ENCODE peak calls at places on chromosome 9, in ten cellular contexts. One of them, this sample, is unnamed.

GRCh38 chr9:104895572-104895971 is 32.4 kb downstream of the ABCA1 start:
- DNase-seq in dorsolateral prefrontal cortex: no peak
- DNase-seq in heart right ventricle: no peak
- DNase-seq in stomach: no peak
- DNase-seq in body of pancreas: no peak
- DNase-seq in Peyer's patch: no peak
- DNase-seq in CD4-positive, alpha-beta T cell: no peak
- DNase-seq in tibial artery: no peak
- DNase-seq in activated CD8-positive, alpha-beta T cell treated with anti-CD3 and anti-CD28 coated beads for 36 hours: no peak
- DNase-seq in GM12864: no peak
- DNase-seq in this sample: no peak

GRCh38 chr9:136943291-136944093 is 1.0 kb downstream of the FBXW5 start:
- DNase-seq in dorsolateral prefrontal cortex: no peak
- DNase-seq in heart right ventricle: no peak
- DNase-seq in stomach: peak
- DNase-seq in body of pancreas: peak
- DNase-seq in Peyer's patch: peak
- DNase-seq in CD4-positive, alpha-beta T cell: no peak
- DNase-seq in tibial artery: peak
- DNase-seq in activated CD8-positive, alpha-beta T cell treated with anti-CD3 and anti-CD28 coated beads for 36 hours: peak
- DNase-seq in GM12864: no peak
- DNase-seq in this sample: no peak

GRCh38 chr9:111016046-111017026 is 21.9 kb downstream of the LPAR1 start:
- DNase-seq in dorsolateral prefrontal cortex: no peak
- DNase-seq in heart right ventricle: no peak
- DNase-seq in stomach: no peak
- DNase-seq in body of pancreas: no peak
- DNase-seq in Peyer's patch: no peak
- DNase-seq in CD4-positive, alpha-beta T cell: no peak
- DNase-seq in tibial artery: no peak
- DNase-seq in activated CD8-positive, alpha-beta T cell treated with anti-CD3 and anti-CD28 coated beads for 36 hours: no peak
- DNase-seq in GM12864: no peak
- DNase-seq in this sample: no peak

GRCh38 chr9:113587471-113588031 is 124.0 kb downstream of the RGS3 start:
- DNase-seq in dorsolateral prefrontal cortex: no peak
- DNase-seq in heart right ventricle: peak
- DNase-seq in stomach: no peak
- DNase-seq in body of pancreas: no peak
- DNase-seq in Peyer's patch: peak
- DNase-seq in CD4-positive, alpha-beta T cell: no peak
- DNase-seq in tibial artery: no peak
- DNase-seq in activated CD8-positive, alpha-beta T cell treated with anti-CD3 and anti-CD28 coated beads for 36 hours: peak
- DNase-seq in GM12864: no peak
- DNase-seq in this sample: no peak

GRCh38 chr9:75962186-75963036 is 71.9 kb downstream of the PCSK5 start:
- DNase-seq in dorsolateral prefrontal cortex: peak
- DNase-seq in heart right ventricle: peak
- DNase-seq in stomach: no peak
- DNase-seq in body of pancreas: peak
- DNase-seq in Peyer's patch: no peak
- DNase-seq in CD4-positive, alpha-beta T cell: no peak
- DNase-seq in tibial artery: no peak
- DNase-seq in activated CD8-positive, alpha-beta T cell treated with anti-CD3 and anti-CD28 coated beads for 36 hours: peak
- DNase-seq in GM12864: no peak
- DNase-seq in this sample: peak

GRCh38 chr9:85402541-85402940 is 339.2 kb downstream of the AGTPBP1 start:
- DNase-seq in dorsolateral prefrontal cortex: no peak
- DNase-seq in heart right ventricle: no peak
- DNase-seq in stomach: no peak
- DNase-seq in body of pancreas: no peak
- DNase-seq in Peyer's patch: no peak
- DNase-seq in CD4-positive, alpha-beta T cell: no peak
- DNase-seq in tibial artery: no peak
- DNase-seq in activated CD8-positive, alpha-beta T cell treated with anti-CD3 and anti-CD28 coated beads for 36 hours: no peak
- DNase-seq in GM12864: no peak
- DNase-seq in this sample: no peak

GRCh38 chr9:138023394-138024124 is 146.0 kb downstream of the CACNA1B start:
- DNase-seq in dorsolateral prefrontal cortex: peak
- DNase-seq in heart right ventricle: no peak
- DNase-seq in stomach: peak
- DNase-seq in body of pancreas: no peak
- DNase-seq in Peyer's patch: peak
- DNase-seq in CD4-positive, alpha-beta T cell: no peak
- DNase-seq in tibial artery: peak
- DNase-seq in activated CD8-positive, alpha-beta T cell treated with anti-CD3 and anti-CD28 coated beads for 36 hours: no peak
- DNase-seq in GM12864: no peak
- DNase-seq in this sample: no peak

GRCh38 chr9:6945871-6946270 is 188.1 kb downstream of the KDM4C start:
- DNase-seq in dorsolateral prefrontal cortex: no peak
- DNase-seq in heart right ventricle: no peak
- DNase-seq in stomach: no peak
- DNase-seq in body of pancreas: no peak
- DNase-seq in Peyer's patch: no peak
- DNase-seq in CD4-positive, alpha-beta T cell: no peak
- DNase-seq in tibial artery: no peak
- DNase-seq in activated CD8-positive, alpha-beta T cell treated with anti-CD3 and anti-CD28 coated beads for 36 hours: no peak
- DNase-seq in GM12864: no peak
- DNase-seq in this sample: no peak

GRCh38 chr9:124010665-124011321 is 775 bp upstream of the LHX2 start:
- DNase-seq in dorsolateral prefrontal cortex: no peak
- DNase-seq in heart right ventricle: no peak
- DNase-seq in stomach: no peak
- DNase-seq in body of pancreas: no peak
- DNase-seq in Peyer's patch: no peak
- DNase-seq in CD4-positive, alpha-beta T cell: no peak
- DNase-seq in tibial artery: peak
- DNase-seq in activated CD8-positive, alpha-beta T cell treated with anti-CD3 and anti-CD28 coated beads for 36 hours: no peak
- DNase-seq in GM12864: no peak
- DNase-seq in this sample: no peak

GRCh38 chr9:128579194-128579593 is 26.8 kb downstream of the SPTAN1 start:
- DNase-seq in dorsolateral prefrontal cortex: no peak
- DNase-seq in heart right ventricle: no peak
- DNase-seq in stomach: no peak
- DNase-seq in body of pancreas: no peak
- DNase-seq in Peyer's patch: no peak
- DNase-seq in CD4-positive, alpha-beta T cell: no peak
- DNase-seq in tibial artery: no peak
- DNase-seq in activated CD8-positive, alpha-beta T cell treated with anti-CD3 and anti-CD28 coated beads for 36 hours: no peak
- DNase-seq in GM12864: no peak
- DNase-seq in this sample: no peak

GRCh38 chr9:126066131-126066530 is 260.5 kb upstream of the MVB12B start:
- DNase-seq in dorsolateral prefrontal cortex: no peak
- DNase-seq in heart right ventricle: no peak
- DNase-seq in stomach: no peak
- DNase-seq in body of pancreas: no peak
- DNase-seq in Peyer's patch: no peak
- DNase-seq in CD4-positive, alpha-beta T cell: no peak
- DNase-seq in tibial artery: no peak
- DNase-seq in activated CD8-positive, alpha-beta T cell treated with anti-CD3 and anti-CD28 coated beads for 36 hours: no peak
- DNase-seq in GM12864: no peak
- DNase-seq in this sample: no peak
- TF ChIP-seq CTCF in dorsolateral prefrontal cortex: no peak
- TF ChIP-seq CTCF in heart right ventricle: no peak
- TF ChIP-seq CTCF in stomach: no peak
- TF ChIP-seq CTCF in body of pancreas: no peak
- TF ChIP-seq CTCF in Peyer's patch: no peak
- TF ChIP-seq CTCF in CD4-positive, alpha-beta T cell: no peak
- TF ChIP-seq CTCF in tibial artery: no peak
- TF ChIP-seq CTCF in activated CD8-positive, alpha-beta T cell treated with anti-CD3 and anti-CD28 coated beads for 36 hours: no peak
- TF ChIP-seq CTCF in GM12864: no peak
- TF ChIP-seq CTCF in this sample: no peak

GRCh38 chr9:121059998-121060636 is 10.0 kb upstream of the C5 start:
- DNase-seq in dorsolateral prefrontal cortex: no peak
- DNase-seq in heart right ventricle: no peak
- DNase-seq in stomach: no peak
- DNase-seq in body of pancreas: peak
- DNase-seq in Peyer's patch: no peak
- DNase-seq in CD4-positive, alpha-beta T cell: peak
- DNase-seq in tibial artery: no peak
- DNase-seq in activated CD8-positive, alpha-beta T cell treated with anti-CD3 and anti-CD28 coated beads for 36 hours: peak
- DNase-seq in GM12864: peak
- DNase-seq in this sample: peak

GRCh38 chr9:121053544-121053943 is 3.5 kb upstream of the C5 start:
- DNase-seq in dorsolateral prefrontal cortex: no peak
- DNase-seq in heart right ventricle: no peak
- DNase-seq in stomach: no peak
- DNase-seq in body of pancreas: peak
- DNase-seq in Peyer's patch: peak
- DNase-seq in CD4-positive, alpha-beta T cell: no peak
- DNase-seq in tibial artery: no peak
- DNase-seq in activated CD8-positive, alpha-beta T cell treated with anti-CD3 and anti-CD28 coated beads for 36 hours: no peak
- DNase-seq in GM12864: no peak
- DNase-seq in this sample: no peak

GRCh38 chr9:121059513-121059912 is 9.4 kb upstream of the C5 start:
- DNase-seq in dorsolateral prefrontal cortex: no peak
- DNase-seq in heart right ventricle: no peak
- DNase-seq in stomach: no peak
- DNase-seq in body of pancreas: no peak
- DNase-seq in Peyer's patch: no peak
- DNase-seq in CD4-positive, alpha-beta T cell: no peak
- DNase-seq in tibial artery: no peak
- DNase-seq in activated CD8-positive, alpha-beta T cell treated with anti-CD3 and anti-CD28 coated beads for 36 hours: no peak
- DNase-seq in GM12864: no peak
- DNase-seq in this sample: no peak

GRCh38 chr9:121057821-121058220 is 7.7 kb upstream of the C5 start:
- DNase-seq in dorsolateral prefrontal cortex: no peak
- DNase-seq in heart right ventricle: no peak
- DNase-seq in stomach: no peak
- DNase-seq in body of pancreas: no peak
- DNase-seq in Peyer's patch: no peak
- DNase-seq in CD4-positive, alpha-beta T cell: no peak
- DNase-seq in tibial artery: no peak
- DNase-seq in activated CD8-positive, alpha-beta T cell treated with anti-CD3 and anti-CD28 coated beads for 36 hours: no peak
- DNase-seq in GM12864: no peak
- DNase-seq in this sample: no peak

DNA sequence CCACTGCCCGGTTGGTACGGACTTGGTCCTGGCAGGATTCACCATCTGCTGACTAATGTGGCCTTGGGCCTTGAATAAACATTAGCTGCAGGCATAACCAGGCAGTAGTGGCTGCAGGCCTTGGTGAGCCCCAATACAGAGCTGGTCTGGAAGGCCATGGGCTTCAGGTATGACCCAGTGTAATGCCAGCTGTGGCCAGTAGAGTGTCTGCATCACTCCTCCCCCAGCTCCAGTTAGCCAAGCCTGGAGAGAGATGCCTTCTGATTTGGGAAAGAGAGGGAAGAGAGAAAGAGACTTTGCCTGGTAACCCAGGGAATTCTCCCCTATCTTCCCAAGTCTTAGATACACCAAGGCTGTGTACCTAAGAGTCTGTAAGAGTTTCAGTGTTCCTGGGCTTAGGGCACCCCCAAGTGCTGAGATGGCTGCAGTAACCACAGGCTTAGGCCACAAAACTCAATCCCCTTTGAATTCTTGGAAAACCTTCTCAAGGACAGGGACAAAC is 5.6 kb upstream of the C5 start:
- DNase-seq in dorsolateral prefrontal cortex: no peak
- DNase-seq in heart right ventricle: no peak
- DNase-seq in stomach: no peak
- DNase-seq in body of pancreas: peak
- DNase-seq in Peyer's patch: no peak
- DNase-seq in CD4-positive, alpha-beta T cell: no peak
- DNase-seq in tibial artery: no peak
- DNase-seq in activated CD8-positive, alpha-beta T cell treated with anti-CD3 and anti-CD28 coated beads for 36 hours: no peak
- DNase-seq in GM12864: no peak
- DNase-seq in this sample: no peak
- TF ChIP-seq CTCF in dorsolateral prefrontal cortex: no peak
- TF ChIP-seq CTCF in heart right ventricle: peak
- TF ChIP-seq CTCF in stomach: peak
- TF ChIP-seq CTCF in body of pancreas: peak
- TF ChIP-seq CTCF in Peyer's patch: peak
- TF ChIP-seq CTCF in CD4-positive, alpha-beta T cell: no peak
- TF ChIP-seq CTCF in tibial artery: no peak
- TF ChIP-seq CTCF in activated CD8-positive, alpha-beta T cell treated with anti-CD3 and anti-CD28 coated beads for 36 hours: peak
- TF ChIP-seq CTCF in GM12864: peak
- TF ChIP-seq CTCF in this sample: peak

GRCh38 chr9:109880276-109881169 is 100.5 kb downstream of the PALM2AKAP2 start:
- DNase-seq in dorsolateral prefrontal cortex: no peak
- DNase-seq in heart right ventricle: no peak
- DNase-seq in stomach: no peak
- DNase-seq in body of pancreas: no peak
- DNase-seq in Peyer's patch: no peak
- DNase-seq in CD4-positive, alpha-beta T cell: no peak
- DNase-seq in tibial artery: no peak
- DNase-seq in activated CD8-positive, alpha-beta T cell treated with anti-CD3 and anti-CD28 coated beads for 36 hours: peak
- DNase-seq in GM12864: no peak
- DNase-seq in this sample: no peak
- TF ChIP-seq CTCF in dorsolateral prefrontal cortex: peak
- TF ChIP-seq CTCF in heart right ventricle: peak
- TF ChIP-seq CTCF in stomach: peak
- TF ChIP-seq CTCF in body of pancreas: peak
- TF ChIP-seq CTCF in Peyer's patch: peak
- TF ChIP-seq CTCF in CD4-positive, alpha-beta T cell: peak
- TF ChIP-seq CTCF in tibial artery: peak
- TF ChIP-seq CTCF in activated CD8-positive, alpha-beta T cell treated with anti-CD3 and anti-CD28 coated beads for 36 hours: peak
- TF ChIP-seq CTCF in GM12864: peak
- TF ChIP-seq CTCF in this sample: peak

DNA sequence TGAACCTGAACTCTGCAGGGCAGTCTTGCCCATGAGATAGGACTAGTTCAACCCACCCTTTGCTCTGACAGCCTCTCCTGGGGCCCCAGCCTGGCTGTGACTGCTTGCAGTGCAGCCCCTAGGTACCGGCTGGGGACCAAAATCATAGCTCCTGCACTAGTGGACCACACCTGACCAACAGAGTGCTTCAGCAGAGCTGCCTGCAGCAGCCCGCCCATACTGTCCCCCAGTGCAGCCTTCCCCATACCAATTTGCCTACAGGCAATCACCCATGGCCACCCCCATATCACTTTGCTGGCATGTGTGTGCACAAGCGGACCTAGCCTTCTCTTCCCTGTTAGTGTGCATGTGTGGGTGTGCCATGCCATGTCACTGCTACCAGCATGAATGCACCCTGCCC is 347.6 kb upstream of the MPDZ start:
- DNase-seq in dorsolateral prefrontal cortex: no peak
- DNase-seq in heart right ventricle: no peak
- DNase-seq in stomach: no peak
- DNase-seq in body of pancreas: no peak
- DNase-seq in Peyer's patch: no peak
- DNase-seq in CD4-positive, alpha-beta T cell: no peak
- DNase-seq in tibial artery: no peak
- DNase-seq in activated CD8-positive, alpha-beta T cell treated with anti-CD3 and anti-CD28 coated beads for 36 hours: no peak
- DNase-seq in GM12864: no peak
- DNase-seq in this sample: no peak
- TF ChIP-seq CTCF in dorsolateral prefrontal cortex: no peak
- TF ChIP-seq CTCF in heart right ventricle: no peak
- TF ChIP-seq CTCF in stomach: no peak
- TF ChIP-seq CTCF in body of pancreas: no peak
- TF ChIP-seq CTCF in Peyer's patch: no peak
- TF ChIP-seq CTCF in CD4-positive, alpha-beta T cell: no peak
- TF ChIP-seq CTCF in tibial artery: no peak
- TF ChIP-seq CTCF in activated CD8-positive, alpha-beta T cell treated with anti-CD3 and anti-CD28 coated beads for 36 hours: no peak
- TF ChIP-seq CTCF in GM12864: no peak
- TF ChIP-seq CTCF in this sample: no peak

GRCh38 chr9:20271723-20272122 is 350.6 kb downstream of the MLLT3 start:
- DNase-seq in dorsolateral prefrontal cortex: no peak
- DNase-seq in heart right ventricle: no peak
- DNase-seq in stomach: no peak
- DNase-seq in body of pancreas: no peak
- DNase-seq in Peyer's patch: no peak
- DNase-seq in CD4-positive, alpha-beta T cell: no peak
- DNase-seq in tibial artery: no peak
- DNase-seq in activated CD8-positive, alpha-beta T cell treated with anti-CD3 and anti-CD28 coated beads for 36 hours: no peak
- DNase-seq in GM12864: no peak
- DNase-seq in this sample: no peak
- TF ChIP-seq CTCF in dorsolateral prefrontal cortex: no peak
- TF ChIP-seq CTCF in heart right ventricle: no peak
- TF ChIP-seq CTCF in stomach: no peak
- TF ChIP-seq CTCF in body of pancreas: no peak
- TF ChIP-seq CTCF in Peyer's patch: no peak
- TF ChIP-seq CTCF in CD4-positive, alpha-beta T cell: no peak
- TF ChIP-seq CTCF in tibial artery: no peak
- TF ChIP-seq CTCF in activated CD8-positive, alpha-beta T cell treated with anti-CD3 and anti-CD28 coated beads for 36 hours: no peak
- TF ChIP-seq CTCF in GM12864: peak
- TF ChIP-seq CTCF in this sample: no peak